ENCODE peak calls at places on chromosomes 11 and 22, in seven cellular contexts. K is left colon; R is COLO829; H is foreskin fibroblast; B is neural progenitor cell; W is H9; S is stimulated activated CD4-positive, alpha-beta T cell treated with anti-CD3 and anti-CD28 coated beads, TNF-alpha, amount 100 ng/mL, for 4 hours. T is an unnamed sample.

GRCh38 chr22:37545703-37546435 is 14.4 kb upstream of the CDC42EP1 start:
- DNase-seq in K (peak), R (no peak), H (peak), B (peak), W (peak), S (no peak), T (no peak)

GRCh38 chr22:17493384-17493981 is 69.8 kb upstream of the SLC25A18 start:
- DNase-seq in K (no peak), R (no peak), H (no peak), B (peak), W (no peak), S (no peak), T (no peak)

GRCh38 chr11:74367881-74368280 is 30.4 kb downstream of the PGM2L1 start:
- DNase-seq in K (no peak), R (no peak), H (no peak), B (no peak), W (no peak), S (no peak), T (no peak)

GRCh38 chr11:44004452-44004833 is 43.3 kb upstream of the ACCSL start:
- DNase-seq in K (no peak), R (no peak), H (no peak), B (no peak), W (no peak), S (no peak), T (no peak)

GRCh38 chr11:76610871-76611475 is 59.6 kb downstream of the LRRC32 start:
- DNase-seq in K (peak), R (no peak), H (no peak), B (no peak), W (no peak), S (no peak), T (no peak)

GRCh38 chr11:76419896-76420295 is 24.9 kb upstream of the EMSY start:
- DNase-seq in K (no peak), R (peak), H (no peak), B (peak), W (peak), S (no peak), T (peak)

GRCh38 chr11:129814244-129814992 is 1.2 kb upstream of the TMEM45B start:
- DNase-seq in K (no peak), R (no peak), H (no peak), B (peak), W (no peak), S (peak), T (no peak)

GRCh38 chr11:34926101-34926830 is 9.8 kb downstream of the PDHX start:
- DNase-seq in K (no peak), R (no peak), H (peak), B (peak), W (no peak), S (no peak), T (no peak)

GRCh38 chr11:88689548-88690240 is 352.2 kb upstream of the CTSC start:
- DNase-seq in K (peak), R (no peak), H (no peak), B (no peak), W (no peak), S (no peak), T (no peak)

GRCh38 chr11:79076526-79077115 is 364.2 kb downstream of the TENM4 start:
- DNase-seq in K (no peak), R (no peak), H (no peak), B (peak), W (no peak), S (no peak), T (no peak)

GRCh38 chr11:71120346-71120963 is 131.9 kb downstream of the SHANK2 start:
- DNase-seq in K (no peak), R (peak), H (no peak), B (peak), W (peak), S (no peak), T (no peak)

GRCh38 chr22:50672471-50673230 is at the start of gene SHANK3:
- DNase-seq in K (no peak), R (no peak), H (no peak), B (no peak), W (no peak), S (no peak), T (peak)

GRCh38 chr11:69144316-69144715 is 11.4 kb upstream of the SMIM38 start:
- DNase-seq in K (no peak), R (no peak), H (no peak), B (no peak), W (no peak), S (no peak), T (no peak)